ENCODE peak calls at places on chromosomes 7 and 10, in four cellular contexts. P is fibroblast of lung, J is head of caudate nucleus, B is NCI-H524. A is an unnamed sample.

GRCh38 chr7:888081-889024 is 12.0 kb downstream of the GET4 start:
- DNase-seq in B (no peak), P (no peak), J (peak), A (no peak)

GRCh38 chr7:27616914-27617548 is 45.7 kb downstream of the HIBADH start:
- DNase-seq in B (no peak), P (no peak), J (no peak), A (no peak)

GRCh38 chr7:94391716-94392390 is 2.8 kb upstream of the COL1A2 start:
- DNase-seq in P (peak), J (no peak), B (no peak), A (no peak)

GRCh38 chr7:82631998-82632397 is 188.4 kb upstream of the CACNA2D1 start:
- DNase-seq in B (no peak), P (peak), J (no peak), A (no peak)

GRCh38 chr7:42494722-42495121 is 257.7 kb upstream of the GLI3 start:
- DNase-seq in P (no peak), B (no peak), J (no peak), A (no peak)

GRCh38 chr7:44284881-44285541 is 40.4 kb downstream of the CAMK2B start:
- DNase-seq in J (peak), B (no peak), P (no peak), A (no peak)

GRCh38 chr10:113425596-113425995 is 127.3 kb upstream of the HABP2 start:
- DNase-seq in P (no peak), J (no peak), B (no peak), A (no peak)

GRCh38 chr10:47322300-47323061 is at the start of gene GDF2:
- DNase-seq in J (no peak), B (no peak), P (no peak), A (no peak)

GRCh38 chr7:158075633-158076001 is 512.0 kb downstream of the PTPRN2 start:
- DNase-seq in B (no peak), P (no peak), J (peak), A (no peak)

A was measured in NCI-H1694.